ENCODE peak calls at places on chromosomes 16 and 17, in six cellular contexts. C, W, K, I, E and D are unnamed samples.
A peak's percentile ranks its signal among the peaks of the same experiment; 100 is the strongest.

GRCh38 chr16:8474576-8474975 is 115.7 kb downstream of the TMEM114 start:
- DNase-seq in W (peak; percentile 31), K (no peak), C (no peak), I (no peak), E (no peak), D (no peak)

GRCh38 chr16:86300746-86301480 is 209.4 kb upstream of the FOXF1 start:
- DNase-seq in C (peak; percentile 52), W (no peak), I (no peak), K (peak; percentile 86), E (no peak), D (no peak)

GRCh38 chr16:67170168-67170947 is at the start of gene NOL3:
- DNase-seq in K (peak; percentile 71), I (peak; percentile 62), C (peak; percentile 96), E (peak; percentile 88), W (peak; percentile 45), D (peak; percentile 89)

GRCh38 chr16:79795556-79795955 is 195.0 kb upstream of the MAF start:
- DNase-seq in C (no peak), K (no peak), E (no peak), I (no peak), W (no peak), D (no peak)

GRCh38 chr17:17304521-17304985 is 1.4 kb downstream of the NT5M start:
- DNase-seq in K (peak; percentile 74), E (no peak), C (no peak), I (no peak), W (peak; percentile 38), D (no peak)

GRCh38 chr17:51422634-51423033 is 162.3 kb downstream of the UTP18 start:
- DNase-seq in E (no peak), W (no peak), K (no peak), C (no peak), I (no peak), D (no peak)

GRCh38 chr16:85796599-85796998 is 2.7 kb downstream of the EMC8 start:
- DNase-seq in K (no peak), I (no peak), E (no peak), C (no peak), W (no peak), D (no peak)

GRCh38 chr17:77437747-77438146 is 297.0 kb downstream of the SEC14L1 start:
- DNase-seq in E (no peak), W (no peak), K (no peak), I (no peak), C (no peak), D (no peak)

GRCh38 chr17:280901-281300 is 71.7 kb downstream of the RPH3AL start:
- DNase-seq in I (no peak), W (no peak), C (no peak), E (no peak), K (no peak), D (peak; percentile 9)

GRCh38 chr17:37608369-37609169 is 649 bp downstream of the SYNRG start:
- DNase-seq in E (no peak), C (peak; percentile 86), W (peak; percentile 35), I (peak; percentile 26), K (peak; percentile 77), D (peak; percentile 38)

GRCh38 chr17:44362964-44363612 is 565 bp downstream of the FAM171A2 start:
- DNase-seq in E (no peak), K (peak; percentile 37), C (peak; percentile 91), W (no peak), I (no peak), D (no peak)

GRCh38 chr17:35799942-35800341 is 4.5 kb upstream of the MMP28 start:
- DNase-seq in E (peak; percentile 72), C (no peak), W (peak; percentile 42), I (no peak), K (no peak), D (peak; percentile 74)

GRCh38 chr16:27377666-27378485 is 24.1 kb upstream of the IL21R start:
- DNase-seq in C (no peak), E (no peak), K (no peak), I (no peak), W (no peak), D (no peak)

GRCh38 chr16:79093554-79093967 is 507.0 kb downstream of the MAF start:
- DNase-seq in I (no peak), W (peak; percentile 2), K (peak; percentile 97), C (no peak), E (peak; percentile 28), D (peak; percentile 24)

GRCh38 chr17:54784305-54784704 is 116.3 kb upstream of the TOM1L1 start:
- DNase-seq in C (no peak), E (no peak), I (no peak), K (no peak), W (no peak), D (no peak)

GRCh38 chr17:35084987-35085386 is 21.5 kb upstream of the RFFL start:
- DNase-seq in C (no peak), I (no peak), E (no peak), W (peak; percentile 63), K (no peak), D (no peak)

GRCh38 chr17:17413215-17413792 is 63.5 kb upstream of the MED9 start:
- DNase-seq in E (no peak), C (no peak), K (no peak), W (no peak), I (no peak), D (no peak)

GRCh38 chr16:74556375-74556922 is 50.5 kb downstream of the GLG1 start:
- DNase-seq in K (no peak), I (no peak), C (no peak), E (no peak), W (no peak), D (no peak)

GRCh38 chr17:560379-560935 is 154.2 kb downstream of the VPS53 start:
- DNase-seq in C (no peak), E (no peak), I (peak; percentile 7), K (no peak), W (no peak), D (no peak)

GRCh38 chr16:89670496-89671431 is 13.1 kb downstream of the SPATA33 start:
- DNase-seq in W (peak; percentile 40), K (peak; percentile 62), E (no peak), I (no peak), C (no peak), D (no peak)
- H3K4me3 ChIP-seq in W (no peak overlapping the region), K (no peak overlapping the region), E (no peak overlapping the region), I (no peak overlapping the region), C (no peak overlapping the region), D (no peak overlapping the region)

GRCh38 chr17:74960739-74961342 is 11.7 kb downstream of the HID1 start:
- DNase-seq in W (peak; percentile 57), K (peak; percentile 81), C (peak; percentile 92), E (no peak), I (no peak), D (peak; percentile 73)

GRCh38 chr17:74963656-74964055 is 8.9 kb downstream of the HID1 start:
- DNase-seq in I (no peak), K (peak; percentile 31), W (no peak), E (no peak), C (peak; percentile 81), D (no peak)

GRCh38 chr17:74962622-74963394 is 9.8 kb downstream of the HID1 start:
- DNase-seq in K (no peak), C (no peak), I (no peak), W (no peak), E (no peak), D (no peak)

GRCh38 chr17:74959826-74960738 is 12.5 kb downstream of the HID1 start:
- DNase-seq in C (peak; percentile 59), I (no peak), W (no peak), K (no peak), E (no peak), D (no peak)

DNA sequence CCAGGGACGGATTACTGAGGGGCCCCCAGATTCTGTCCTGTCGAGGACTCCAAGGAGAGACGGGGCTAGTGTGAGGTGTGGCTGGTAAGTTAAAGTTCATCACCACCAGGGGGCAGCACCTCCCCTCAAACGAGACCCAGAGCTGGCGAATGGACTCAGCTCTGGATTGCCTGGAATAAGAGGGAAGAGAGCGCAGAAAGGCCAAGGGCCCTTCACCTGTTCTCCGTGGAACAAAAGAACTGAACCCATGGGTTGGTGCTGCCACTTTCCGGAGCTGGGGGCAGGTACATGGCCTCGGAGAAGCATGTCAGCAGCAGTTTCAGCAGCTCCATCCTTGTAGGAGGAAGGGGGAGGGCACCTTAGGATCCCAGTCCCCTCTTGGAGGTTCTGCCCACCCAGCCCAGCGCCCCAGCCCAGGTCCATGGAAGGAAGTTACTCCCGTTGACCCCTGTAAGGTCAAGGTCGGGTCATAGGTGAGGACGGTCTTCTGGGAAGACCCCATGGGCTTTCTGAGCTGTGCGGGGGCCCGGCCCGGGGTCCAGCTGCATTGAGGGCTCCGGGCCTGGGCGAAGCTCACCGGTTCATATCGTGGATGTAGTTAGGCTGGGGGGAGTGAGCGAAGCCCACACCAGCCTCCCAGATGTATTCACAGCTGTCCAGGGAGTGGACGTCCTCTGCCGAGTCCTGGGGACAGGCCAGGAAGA is 10.8 kb downstream of the HID1 start:
- DNase-seq in I (peak; percentile 95), W (peak; percentile 90), K (peak; percentile 84), C (peak; percentile 95), E (peak; percentile 90), D (peak; percentile 95)
- H3K4me3 ChIP-seq in I (no peak overlapping the region), W (no peak overlapping the region), K (no peak overlapping the region), C (no peak overlapping the region), E (no peak overlapping the region), D (no peak overlapping the region)

DNA sequence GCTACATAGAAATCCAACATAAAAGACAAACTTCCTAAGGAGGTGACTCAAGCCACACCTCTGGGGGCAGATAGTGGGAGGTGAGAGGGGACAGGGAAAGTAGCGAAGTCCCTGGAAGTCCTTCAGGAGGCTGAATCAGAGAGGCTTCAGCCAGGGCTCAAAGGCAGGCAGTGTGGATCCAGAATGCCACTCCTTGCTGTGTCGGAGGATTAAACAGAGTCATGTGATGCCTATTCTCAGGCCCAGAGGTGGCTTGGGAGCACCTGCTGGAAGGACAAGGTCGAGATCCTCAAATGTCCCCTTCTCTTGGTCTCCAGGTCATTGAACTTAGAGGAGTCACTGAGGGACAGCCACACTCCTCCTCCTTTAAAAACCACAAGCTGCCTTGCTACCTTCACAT is 391.1 kb downstream of the SOX9 start:
- DNase-seq in I (no peak), E (no peak), K (no peak), W (peak; percentile 69), C (no peak), D (peak; percentile 64)
- H3K4me3 ChIP-seq in I (no peak overlapping the region), E (no peak overlapping the region), K (no peak overlapping the region), W (no peak overlapping the region), C (no peak overlapping the region), D (no peak overlapping the region)

GRCh38 chr17:41735744-41736143 is 1.3 kb upstream of the HAP1 start:
- DNase-seq in W (no peak), E (no peak), I (no peak), C (peak; percentile 31), K (no peak), D (no peak)

GRCh38 chr17:41733348-41734138 is 900 bp downstream of the HAP1 start:
- DNase-seq in K (no peak), I (no peak), E (no peak), C (peak; percentile 83), W (no peak), D (no peak)

GRCh38 chr17:41736983-41737679 is 2.7 kb upstream of the HAP1 start:
- DNase-seq in E (no peak), C (no peak), I (no peak), W (no peak), K (peak; percentile 42), D (no peak)

GRCh38 chr17:41734139-41734948 is at the start of gene HAP1:
- DNase-seq in K (no peak), E (peak; percentile 13), I (no peak), C (peak; percentile 96), W (no peak), D (no peak)

DNA sequence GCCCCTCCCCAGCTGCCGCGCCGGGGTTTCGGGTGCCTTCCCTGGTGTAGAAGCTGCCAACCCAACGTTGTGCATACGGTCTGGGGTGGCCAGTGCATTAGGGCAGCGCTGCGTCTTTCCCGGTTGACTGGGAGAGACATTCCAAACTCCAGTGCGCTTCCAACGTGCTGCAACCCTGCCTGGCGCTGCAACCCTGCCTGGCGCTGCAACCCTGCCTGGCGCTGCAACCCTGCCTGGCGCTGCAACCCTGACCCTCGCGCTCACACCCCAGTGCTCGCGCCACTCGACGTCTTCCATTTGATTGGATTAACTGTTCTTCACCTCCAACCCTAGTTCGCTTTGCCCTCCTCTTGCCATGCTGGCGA is 488 bp upstream of the HAP1 start:
- DNase-seq in K (no peak), I (no peak), C (no peak), W (no peak), E (no peak), D (no peak)
- H3K4me3 ChIP-seq in K (no peak overlapping the region), I (no peak overlapping the region), C (peak overlapping the region; percentile 60), W (no peak overlapping the region), E (no peak overlapping the region), D (peak overlapping the region; percentile 34)